ENCODE peak calls at places on chromosomes 7 and 10, in five cellular contexts. One of them, this sample, is unnamed.

GRCh38 chr10:91924212-91925021 is 847 bp downstream of the BTAF1 start:
- DNase-seq in GM12878: no peak
- DNase-seq in SK-N-SH: no peak
- DNase-seq in K562: no peak
- DNase-seq in H1: no peak
- DNase-seq in this sample: no peak

GRCh38 chr7:84188811-84189405 is 5.7 kb downstream of the SEMA3A start:
- DNase-seq in GM12878: no peak
- DNase-seq in SK-N-SH: peak
- DNase-seq in K562: no peak
- DNase-seq in H1: no peak
- DNase-seq in this sample: no peak

GRCh38 chr7:12322287-12322902 is 81.3 kb downstream of the VWDE start:
- DNase-seq in GM12878: no peak
- DNase-seq in SK-N-SH: peak
- DNase-seq in K562: no peak
- DNase-seq in H1: no peak
- DNase-seq in this sample: no peak

GRCh38 chr10:52895066-52895465 is 122.5 kb upstream of the MBL2 start:
- DNase-seq in GM12878: no peak
- DNase-seq in SK-N-SH: no peak
- DNase-seq in K562: no peak
- DNase-seq in H1: no peak
- DNase-seq in this sample: no peak

GRCh38 chr7:112023786-112024185 is 182.4 kb downstream of the DOCK4 start:
- DNase-seq in GM12878: no peak
- DNase-seq in SK-N-SH: peak
- DNase-seq in K562: no peak
- DNase-seq in H1: no peak
- DNase-seq in this sample: no peak

GRCh38 chr7:42237891-42238531 is 1.0 kb upstream of the GLI3 start:
- DNase-seq in GM12878: no peak
- DNase-seq in SK-N-SH: no peak
- DNase-seq in K562: peak
- DNase-seq in H1: peak
- DNase-seq in this sample: no peak

GRCh38 chr7:18508441-18509427 is 13.2 kb downstream of the HDAC9 start:
- DNase-seq in GM12878: no peak
- DNase-seq in SK-N-SH: no peak
- DNase-seq in K562: no peak
- DNase-seq in H1: no peak
- DNase-seq in this sample: no peak

GRCh38 chr7:19117870-19118608 is 603 bp upstream of the TWIST1 start:
- DNase-seq in GM12878: no peak
- DNase-seq in SK-N-SH: peak
- DNase-seq in K562: no peak
- DNase-seq in H1: peak
- DNase-seq in this sample: no peak

GRCh38 chr10:94362360-94363250 is at the start of gene NOC3L:
- DNase-seq in GM12878: peak
- DNase-seq in SK-N-SH: peak
- DNase-seq in K562: peak
- DNase-seq in H1: peak
- DNase-seq in this sample: peak

GRCh38 chr7:140033779-140034363 is 28.9 kb downstream of the PARP12 start:
- DNase-seq in GM12878: no peak
- DNase-seq in SK-N-SH: no peak
- DNase-seq in K562: no peak
- DNase-seq in H1: no peak
- DNase-seq in this sample: no peak

GRCh38 chr7:134458806-134459698 is at the start of gene AKR1B1:
- DNase-seq in GM12878: peak
- DNase-seq in SK-N-SH: peak
- DNase-seq in K562: peak
- DNase-seq in H1: peak
- DNase-seq in this sample: peak
- TF ChIP-seq POLR2AphosphoS5 in GM12878: peak
- TF ChIP-seq POLR2AphosphoS5 in SK-N-SH: peak
- TF ChIP-seq POLR2AphosphoS5 in K562: no peak
- TF ChIP-seq POLR2AphosphoS5 in H1: peak
- TF ChIP-seq POLR2AphosphoS5 in this sample: no peak

DNA sequence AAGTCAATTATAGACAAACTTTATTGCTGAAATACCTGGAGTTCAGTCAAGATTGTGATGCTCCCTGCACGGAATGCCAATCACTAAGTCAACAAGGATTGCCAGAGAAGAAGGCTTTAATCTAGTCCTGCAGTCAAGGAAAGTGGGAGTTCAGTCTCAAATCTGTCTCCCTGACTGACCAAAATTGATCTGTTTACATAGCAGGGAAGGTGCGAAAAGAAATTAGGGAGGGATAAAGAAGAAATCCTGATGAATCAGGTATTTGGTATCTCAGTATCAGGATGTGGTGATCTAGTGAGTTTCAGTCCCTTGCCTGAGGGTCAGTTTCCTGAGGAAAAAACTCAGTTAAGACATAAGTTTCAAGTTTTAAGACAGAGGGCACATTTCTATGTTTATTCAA is 2.1 kb upstream of the AKR1D1 start:
- DNase-seq in GM12878: no peak
- DNase-seq in SK-N-SH: no peak
- DNase-seq in K562: no peak
- DNase-seq in H1: no peak
- DNase-seq in this sample: no peak
- TF ChIP-seq GABPA in GM12878: no peak
- TF ChIP-seq GABPA in SK-N-SH: no peak
- TF ChIP-seq GABPA in K562: no peak
- TF ChIP-seq GABPA in H1: no peak
- TF ChIP-seq GABPA in this sample: no peak

DNA sequence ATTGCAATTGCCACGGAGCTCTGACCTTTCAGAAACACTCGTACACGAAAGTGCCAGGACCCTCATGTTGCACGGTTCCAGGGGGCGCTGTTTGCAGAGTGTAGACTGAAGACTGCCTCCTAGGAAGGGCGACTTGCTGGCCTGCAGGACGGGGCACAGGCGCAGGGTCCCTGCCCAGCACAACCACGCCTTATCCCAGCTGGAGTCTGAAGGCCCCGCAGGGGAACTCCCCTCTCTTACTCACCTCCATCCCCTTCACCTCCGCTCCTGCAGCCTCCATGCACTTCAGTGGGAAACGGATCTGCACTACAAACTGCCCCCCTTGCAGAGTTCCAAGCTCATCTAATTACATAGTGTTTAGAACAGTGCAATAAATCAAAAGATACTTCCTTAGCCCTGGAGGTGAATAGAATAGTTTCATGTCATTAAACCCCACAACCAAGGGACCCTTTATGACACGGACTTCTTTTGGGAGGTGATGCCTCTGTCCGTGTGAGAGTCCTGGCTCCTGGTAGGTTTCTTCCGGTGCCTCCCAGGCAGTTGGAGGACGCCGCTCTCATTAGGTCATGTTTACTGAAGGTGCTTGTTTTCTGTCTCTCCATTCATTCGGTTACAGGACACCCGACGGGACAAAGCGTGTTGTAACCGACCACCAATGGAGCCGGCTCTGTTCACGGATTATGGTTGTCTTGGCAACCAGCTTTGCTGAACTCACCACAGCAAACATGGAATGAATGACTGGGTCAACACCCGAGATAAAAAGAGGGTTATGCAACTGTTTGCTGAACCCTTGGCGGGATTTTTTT is 262.2 kb downstream of the BAMBI start:
- DNase-seq in GM12878: no peak
- DNase-seq in SK-N-SH: no peak
- DNase-seq in K562: peak
- DNase-seq in H1: peak
- DNase-seq in this sample: no peak
- TF ChIP-seq POLR2AphosphoS5 in GM12878: no peak
- TF ChIP-seq POLR2AphosphoS5 in SK-N-SH: no peak
- TF ChIP-seq POLR2AphosphoS5 in K562: no peak
- TF ChIP-seq POLR2AphosphoS5 in H1: peak
- TF ChIP-seq POLR2AphosphoS5 in this sample: no peak

GRCh38 chr7:52958621-52959140 is 76.8 kb upstream of the POM121L12 start:
- DNase-seq in GM12878: no peak
- DNase-seq in SK-N-SH: no peak
- DNase-seq in K562: no peak
- DNase-seq in H1: no peak
- DNase-seq in this sample: no peak
- TF ChIP-seq GABPA in GM12878: no peak
- TF ChIP-seq GABPA in SK-N-SH: no peak
- TF ChIP-seq GABPA in K562: no peak
- TF ChIP-seq GABPA in H1: no peak
- TF ChIP-seq GABPA in this sample: no peak

GRCh38 chr10:44675086-44675874 is 235.9 kb upstream of the TMEM72 start:
- DNase-seq in GM12878: no peak
- DNase-seq in SK-N-SH: no peak
- DNase-seq in K562: no peak
- DNase-seq in H1: no peak
- DNase-seq in this sample: no peak
- TF ChIP-seq POLR2AphosphoS5 in GM12878: no peak
- TF ChIP-seq POLR2AphosphoS5 in SK-N-SH: no peak
- TF ChIP-seq POLR2AphosphoS5 in K562: no peak
- TF ChIP-seq POLR2AphosphoS5 in H1: no peak
- TF ChIP-seq POLR2AphosphoS5 in this sample: no peak

DNA sequence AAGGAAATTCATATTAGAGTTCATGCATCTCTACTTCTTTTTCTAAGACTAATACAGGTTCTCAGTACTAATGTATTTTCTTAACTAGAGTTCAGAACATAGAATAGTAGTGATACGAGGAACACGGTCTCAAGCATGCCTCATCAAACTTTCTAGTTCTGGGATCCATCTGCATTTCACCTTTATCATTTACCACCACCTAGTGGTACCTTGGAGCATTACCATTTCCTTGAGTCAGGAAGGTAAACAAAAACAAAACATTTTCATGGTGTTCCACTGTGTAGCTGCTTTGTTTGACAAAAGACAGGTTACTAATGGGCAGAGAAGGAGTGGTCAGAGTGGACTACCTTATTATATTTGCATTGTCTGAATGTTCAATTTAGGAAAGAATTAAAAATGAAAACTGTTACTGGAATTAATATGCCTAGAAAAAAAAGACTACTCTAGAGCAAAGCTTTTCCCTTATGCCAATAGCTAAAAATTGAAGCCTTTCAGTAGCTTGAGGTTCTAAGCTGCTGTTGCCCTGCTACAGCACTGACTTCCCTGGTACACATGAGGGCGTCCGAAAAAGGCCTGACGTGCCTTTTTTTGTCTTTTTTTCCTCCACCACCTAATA is 44.5 kb downstream of the STARD3NL start:
- DNase-seq in GM12878: peak
- DNase-seq in SK-N-SH: peak
- DNase-seq in K562: peak
- DNase-seq in H1: no peak
- DNase-seq in this sample: peak
- TF ChIP-seq GABPA in GM12878: no peak
- TF ChIP-seq GABPA in SK-N-SH: no peak
- TF ChIP-seq GABPA in K562: no peak
- TF ChIP-seq GABPA in H1: no peak
- TF ChIP-seq GABPA in this sample: no peak

GRCh38 chr7:31033674-31034073 is 18.4 kb upstream of the ADCYAP1R1 start:
- DNase-seq in GM12878: no peak
- DNase-seq in SK-N-SH: no peak
- DNase-seq in K562: no peak
- DNase-seq in H1: no peak
- DNase-seq in this sample: no peak
- TF ChIP-seq POLR2AphosphoS5 in GM12878: no peak
- TF ChIP-seq POLR2AphosphoS5 in SK-N-SH: no peak
- TF ChIP-seq POLR2AphosphoS5 in K562: no peak
- TF ChIP-seq POLR2AphosphoS5 in H1: no peak
- TF ChIP-seq POLR2AphosphoS5 in this sample: no peak

GRCh38 chr7:46352335-46352954 is 431.4 kb upstream of the IGFBP3 start:
- DNase-seq in GM12878: peak
- DNase-seq in SK-N-SH: peak
- DNase-seq in K562: peak
- DNase-seq in H1: no peak
- DNase-seq in this sample: peak
- TF ChIP-seq GABPA in GM12878: no peak
- TF ChIP-seq GABPA in SK-N-SH: no peak
- TF ChIP-seq GABPA in K562: no peak
- TF ChIP-seq GABPA in H1: no peak
- TF ChIP-seq GABPA in this sample: no peak

This sample was measured in HL-60.